ENCODE peak calls at places on chromosomes 1 and 21, in nine cellular contexts. O is GM12865, Z is Calu3, S is A549, U is foreskin fibroblast, R is WTC11, A is B cell, G is neural crest cell, B is H1. L is an unnamed sample.

GRCh38 chr1:170581041-170581440 is 49.1 kb downstream of the GORAB start:
- DNase-seq in G (no peak), B (no peak), U (no peak), S (no peak), R (no peak), A (no peak), O (no peak), Z (no peak), L (no peak)

GRCh38 chr1:163744488-163744887 is 422.7 kb downstream of the NUF2 start:
- DNase-seq in U (no peak), B (no peak), R (no peak), G (no peak), S (no peak), O (no peak), A (no peak), Z (no peak), L (no peak)

GRCh38 chr1:182721525-182721924 is 37.1 kb upstream of the RGS8 start:
- DNase-seq in B (no peak), A (no peak), R (no peak), O (no peak), S (no peak), G (no peak), Z (no peak), U (no peak), L (no peak)

GRCh38 chr1:156772222-156772621 is 4.9 kb downstream of the PRCC start:
- DNase-seq in O (no peak), G (no peak), A (no peak), Z (no peak), U (no peak), R (no peak), S (no peak), B (no peak), L (no peak)

GRCh38 chr1:110024613-110025012 is 9.8 kb upstream of the STRIP1 start:
- DNase-seq in S (no peak), A (no peak), O (no peak), R (no peak), U (no peak), G (no peak), B (no peak), Z (no peak), L (no peak)

GRCh38 chr1:220787069-220787614 is 429 bp downstream of the MTARC1 start:
- DNase-seq in Z (peak), R (peak), S (peak), O (no peak), B (no peak), G (no peak), A (no peak), U (no peak), L (no peak)

GRCh38 chr1:218459878-218460277 is 114.7 kb downstream of the TGFB2 start:
- DNase-seq in A (no peak), B (peak), O (peak), R (peak), Z (peak), U (peak), S (peak), G (no peak), L (no peak)

GRCh38 chr1:9121891-9122409 is 7.0 kb downstream of the GPR157 start:
- DNase-seq in A (no peak), R (no peak), U (no peak), O (peak), S (no peak), G (no peak), B (no peak), Z (no peak), L (no peak)

GRCh38 chr1:192879416-192879815 is 70.6 kb downstream of the RGS2 start:
- DNase-seq in S (no peak), A (no peak), Z (no peak), B (no peak), R (no peak), U (peak), G (no peak), O (no peak), L (no peak)

GRCh38 chr1:56375184-56375837 is 204.1 kb downstream of the PLPP3 start:
- DNase-seq in R (no peak), Z (no peak), A (no peak), B (no peak), G (no peak), O (no peak), U (no peak), S (no peak), L (no peak)

GRCh38 chr1:189851806-189852367 is 625.8 kb downstream of the BRINP3 start:
- DNase-seq in U (no peak), R (no peak), S (no peak), Z (no peak), G (no peak), O (peak), B (no peak), A (no peak), L (no peak)

GRCh38 chr1:47906009-47906432 is 91.2 kb downstream of the TRABD2B start:
- DNase-seq in S (no peak), R (no peak), G (no peak), Z (peak), A (no peak), U (peak), B (no peak), O (no peak), L (no peak)

GRCh38 chr1:212225416-212225815 is 59.8 kb upstream of the PPP2R5A start:
- DNase-seq in G (no peak), S (no peak), A (no peak), Z (no peak), R (no peak), O (peak), U (no peak), B (no peak), L (peak)

GRCh38 chr1:97013904-97014303 is 292.3 kb downstream of the PTBP2 start:
- DNase-seq in Z (no peak), O (no peak), B (no peak), A (no peak), U (peak), R (no peak), S (no peak), G (no peak), L (no peak)

GRCh38 chr1:166692354-166692753 is 146.9 kb upstream of the POGK start:
- DNase-seq in Z (no peak), O (no peak), B (no peak), S (no peak), R (no peak), G (no peak), A (no peak), U (no peak), L (no peak)

GRCh38 chr1:161720956-161721737 is at the start of gene FCRLB:
- DNase-seq in Z (no peak), U (no peak), R (no peak), S (no peak), B (no peak), A (no peak), G (no peak), O (no peak), L (no peak)

GRCh38 chr1:66137235-66137634 is 344.5 kb downstream of the PDE4B start:
- DNase-seq in B (no peak), R (no peak), G (no peak), Z (no peak), O (no peak), S (no peak), A (no peak), U (peak), L (no peak)

GRCh38 chr1:76770979-76771378 is 96.3 kb upstream of the ST6GALNAC5 start:
- DNase-seq in A (no peak), S (no peak), B (no peak), G (no peak), O (no peak), R (no peak), U (no peak), Z (no peak), L (no peak)

GRCh38 chr1:197976368-197976767 is 59.2 kb downstream of the LHX9 start:
- DNase-seq in R (no peak), B (no peak), G (no peak), O (no peak), U (no peak), A (no peak), Z (no peak), S (no peak), L (no peak)

GRCh38 chr1:23577056-23577985 is 18.0 kb upstream of the ID3 start:
- DNase-seq in S (no peak), U (peak), A (peak), G (no peak), O (peak), B (no peak), Z (peak), R (no peak), L (no peak)

GRCh38 chr1:10908266-10908665 is 104.2 kb upstream of the TARDBP start:
- DNase-seq in A (no peak), B (no peak), R (no peak), S (no peak), Z (no peak), O (no peak), G (no peak), U (no peak), L (no peak)

GRCh38 chr1:221719987-221720386 is 21.9 kb downstream of the DUSP10 start:
- DNase-seq in S (no peak), G (no peak), Z (no peak), U (peak), O (no peak), R (no peak), A (no peak), B (no peak), L (no peak)

GRCh38 chr1:95832370-95832769 is 598.4 kb downstream of the RWDD3 start:
- DNase-seq in O (no peak), S (no peak), U (no peak), A (no peak), G (no peak), B (no peak), R (no peak), Z (no peak), L (no peak)

GRCh38 chr1:246592695-246593094 is 26.4 kb downstream of the CNST start:
- DNase-seq in A (no peak), G (no peak), U (peak), O (no peak), B (no peak), Z (no peak), R (no peak), S (no peak), L (no peak)

GRCh38 chr1:53987880-53988279 is 30.1 kb downstream of the LDLRAD1 start:
- DNase-seq in O (peak), G (no peak), U (peak), R (no peak), B (no peak), Z (no peak), S (no peak), A (no peak), L (no peak)

GRCh38 chr21:33479679-33480480 is at the start of gene TMEM50B:
- DNase-seq in Z (peak), A (peak), R (peak), B (peak), G (peak), U (peak), S (peak), O (peak), L (peak)

GRCh38 chr1:111988743-111989453 is 570 bp downstream of the KCND3 start:
- DNase-seq in O (no peak), G (peak), R (peak), Z (no peak), U (peak), S (no peak), B (no peak), A (no peak), L (no peak)

GRCh38 chr1:45828841-45829240 is 25.4 kb downstream of the MAST2 start:
- DNase-seq in Z (no peak), O (no peak), U (no peak), S (no peak), A (no peak), R (no peak), B (no peak), G (no peak), L (no peak)

GRCh38 chr1:45827256-45827655 is 23.8 kb downstream of the MAST2 start:
- DNase-seq in O (no peak), R (no peak), S (no peak), U (no peak), A (no peak), B (no peak), Z (no peak), G (no peak), L (no peak)

GRCh38 chr1:45820797-45821196 is 17.4 kb downstream of the MAST2 start:
- DNase-seq in A (no peak), U (no peak), O (no peak), Z (no peak), G (no peak), R (no peak), B (no peak), S (no peak), L (no peak)

GRCh38 chr1:45822644-45823043 is 19.2 kb downstream of the MAST2 start:
- DNase-seq in O (no peak), U (no peak), S (no peak), B (no peak), A (no peak), Z (no peak), R (no peak), G (no peak), L (no peak)

DNA sequence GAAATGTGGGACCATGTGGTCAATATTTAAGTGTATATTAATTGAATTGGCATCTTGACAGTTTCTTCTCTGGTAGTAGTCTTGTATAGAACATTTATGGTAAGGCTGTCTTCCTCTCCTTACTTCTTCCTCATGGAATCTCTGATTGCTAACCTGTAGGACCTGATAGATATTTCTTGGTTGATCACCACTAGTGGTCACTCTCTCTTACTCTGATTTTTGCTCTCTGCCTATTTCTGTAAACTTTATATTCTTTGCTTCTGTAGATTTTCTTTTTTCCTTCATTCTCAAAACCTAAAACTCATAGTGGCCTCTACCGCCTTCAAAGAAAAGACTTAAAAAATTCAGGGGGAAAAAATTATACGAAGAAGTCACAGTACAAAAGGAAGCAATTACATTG is 21.2 kb downstream of the MAST2 start:
- DNase-seq in O (no peak), G (no peak), B (no peak), R (no peak), U (no peak), A (no peak), S (no peak), Z (no peak), L (no peak)
- TF ChIP-seq CTCF in O (no peak), G (no peak), B (peak), R (no peak), U (no peak), A (no peak), S (peak), Z (no peak), L (no peak)

GRCh38 chr1:248857201-248857600 is 1.7 kb downstream of the ZNF692 start:
- DNase-seq in A (no peak), U (no peak), R (no peak), O (no peak), B (no peak), S (no peak), G (no peak), Z (no peak), L (no peak)

GRCh38 chr1:248858096-248858890 is 592 bp downstream of the ZNF692 start:
- DNase-seq in A (peak), B (peak), G (peak), Z (peak), S (peak), R (peak), U (peak), O (peak), L (peak)

GRCh38 chr1:248857749-248858095 is 1.2 kb downstream of the ZNF692 start:
- DNase-seq in S (no peak), A (no peak), O (no peak), R (no peak), Z (no peak), G (no peak), B (no peak), U (no peak), L (no peak)

GRCh38 chr1:248860007-248860406 is 1.1 kb upstream of the ZNF692 start:
- DNase-seq in Z (no peak), S (no peak), O (no peak), A (no peak), U (no peak), R (no peak), G (no peak), B (no peak), L (no peak)

DNA sequence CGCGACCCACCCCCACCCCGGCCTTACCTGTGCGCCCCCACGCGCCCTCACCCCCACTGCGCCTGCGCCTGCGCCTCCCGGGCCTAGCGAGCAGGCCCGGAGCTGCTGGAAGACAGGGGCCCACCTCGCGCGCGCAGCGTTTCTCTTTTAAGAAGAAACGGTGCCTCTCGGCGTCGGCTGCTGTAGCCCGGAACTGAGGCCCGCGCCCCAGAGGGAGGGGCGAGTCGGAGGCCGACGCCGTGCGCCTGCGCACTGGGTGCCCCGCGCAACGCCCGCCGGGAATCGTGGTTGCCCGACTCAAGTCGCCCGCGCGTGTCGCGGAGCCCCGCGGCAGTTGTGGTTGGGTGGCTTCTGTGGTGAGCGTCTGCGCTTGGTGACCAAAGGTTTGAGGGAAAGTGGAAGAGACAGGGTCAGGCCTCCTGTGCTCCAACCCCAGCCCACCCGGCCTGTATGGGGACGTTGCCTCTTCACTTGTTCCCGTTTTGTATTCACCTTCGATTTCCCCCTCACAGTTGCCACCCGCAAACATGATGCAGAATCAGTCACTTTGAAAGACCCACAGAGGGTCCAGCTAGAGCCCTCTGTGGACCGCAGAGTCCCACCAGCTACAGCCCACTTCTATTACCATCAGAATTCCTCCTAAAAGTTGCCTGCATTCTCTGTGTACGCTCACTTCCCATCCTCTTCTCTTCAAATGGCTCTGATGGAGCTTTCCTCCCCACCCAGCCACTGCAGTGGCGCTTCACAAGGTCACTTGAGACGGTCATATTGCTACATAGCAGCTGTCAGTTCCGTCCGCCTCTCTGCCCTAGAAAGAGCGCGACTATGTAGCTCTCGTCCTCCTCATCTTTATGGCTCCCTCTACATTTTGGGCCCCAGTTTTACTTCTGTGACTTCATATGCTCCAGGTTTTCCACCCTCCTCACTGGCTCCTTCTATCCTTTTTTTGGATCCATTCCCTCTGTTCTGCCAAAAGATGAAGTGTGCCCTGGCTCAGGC is at the start of gene ZNF692:
- DNase-seq in A (peak), R (peak), S (peak), B (peak), G (peak), U (peak), Z (peak), O (peak), L (peak)
- TF ChIP-seq CTCF in A (no peak), R (no peak), S (no peak), B (no peak), G (peak), U (no peak), Z (no peak), O (no peak), L (peak)

DNA sequence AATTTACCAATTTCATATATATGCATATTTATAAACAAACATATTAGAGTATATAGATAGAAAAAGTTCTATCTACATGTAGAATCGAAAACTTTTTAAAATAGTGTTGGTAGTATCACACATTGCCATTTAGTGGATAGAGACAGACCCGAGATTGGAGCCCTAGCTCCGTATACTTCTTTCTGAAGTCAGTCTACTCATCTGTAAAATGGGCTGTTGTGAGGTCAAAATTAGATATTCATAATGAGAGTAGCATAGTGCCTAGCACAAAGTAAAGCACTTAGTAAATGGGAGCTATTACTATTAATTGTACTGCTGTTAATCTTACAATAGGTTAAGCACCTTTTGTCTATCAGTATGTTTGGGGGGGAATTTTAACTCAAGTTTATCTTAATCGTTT is 4.2 kb upstream of the RSPH1 start:
- DNase-seq in O (no peak), Z (no peak), A (no peak), G (no peak), S (no peak), B (no peak), U (no peak), R (no peak), L (no peak)
- TF ChIP-seq CTCF in O (no peak), Z (no peak), A (no peak), G (no peak), S (no peak), B (no peak), U (no peak), R (no peak), L (no peak)

DNA sequence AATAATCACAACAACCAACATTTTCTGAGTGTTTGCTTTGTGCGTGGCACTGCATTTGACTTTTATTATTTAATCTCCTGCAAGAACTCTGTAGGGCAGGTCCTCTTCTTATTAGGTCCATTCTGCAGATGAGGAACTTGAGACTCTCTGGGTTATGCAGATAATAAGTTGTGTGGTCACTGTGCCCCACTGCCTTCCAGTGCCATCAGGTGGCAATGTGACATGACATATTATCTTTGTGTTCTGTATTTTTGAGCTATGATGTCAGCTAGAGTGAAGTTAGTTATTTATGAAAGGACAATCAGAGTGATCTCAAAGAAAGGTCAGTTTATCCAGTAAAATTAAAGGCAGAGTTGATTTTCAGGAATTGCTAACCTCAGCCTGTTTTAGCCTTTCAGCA is 196.0 kb downstream of the FMN2 start:
- DNase-seq in S (no peak), A (no peak), G (no peak), U (no peak), O (no peak), Z (no peak), B (no peak), R (no peak), L (no peak)
- TF ChIP-seq CTCF in S (no peak), A (no peak), G (no peak), U (no peak), O (no peak), Z (no peak), B (no peak), R (no peak), L (no peak)

DNA sequence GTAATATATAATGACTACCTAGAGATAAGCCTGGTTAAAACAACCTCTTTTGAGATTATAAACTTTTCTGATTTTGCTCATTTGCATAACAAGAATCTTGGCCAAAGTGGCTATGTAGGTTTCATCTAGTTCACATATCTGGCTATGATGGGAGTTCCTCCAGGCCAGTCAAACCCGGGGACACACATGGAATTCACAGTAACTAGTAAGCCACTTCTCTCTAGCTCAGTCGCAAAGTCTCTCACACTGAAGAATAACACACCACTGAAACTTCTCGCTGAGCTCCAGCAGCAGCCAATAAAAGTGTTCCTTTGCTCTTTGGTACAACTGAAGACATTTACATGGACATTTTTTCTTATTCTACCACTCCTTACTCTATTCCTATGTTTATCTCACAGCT is 36.0 kb upstream of the GRIK1 start:
- DNase-seq in O (no peak), A (no peak), Z (no peak), U (no peak), R (no peak), S (no peak), B (no peak), G (no peak), L (no peak)
- TF ChIP-seq CTCF in O (no peak), A (no peak), Z (no peak), U (no peak), R (no peak), S (no peak), B (no peak), G (no peak), L (no peak)

GRCh38 chr1:15351301-15351700 is 58.4 kb upstream of the EFHD2 start:
- DNase-seq in R (no peak), U (no peak), G (no peak), O (no peak), B (no peak), S (no peak), Z (no peak), A (no peak), L (no peak)
- TF ChIP-seq CTCF in R (no peak), U (no peak), G (no peak), O (no peak), B (no peak), S (no peak), Z (no peak), A (no peak), L (no peak)